ENCODE peak calls at places on chromosome 11, in seven cellular contexts. O is left ventricle myocardium inferior, K is AG04450, T is HL-60, Q is neural progenitor cell, E is ovary, D is body of pancreas. Y is an unnamed sample.

GRCh38 chr11:69841859-69842698 is 22.9 kb upstream of the FGF3 start:
- DNase-seq in O (no peak), K (no peak), T (no peak), Q (peak; percentile 35), E (no peak), D (no peak), Y (no peak)

GRCh38 chr11:75193271-75193670 is 42.4 kb downstream of the SLCO2B1 start:
- DNase-seq in O (no peak), K (no peak), T (no peak), Q (no peak), E (no peak), D (no peak), Y (no peak)

GRCh38 chr11:14858404-14858803 is 33.6 kb downstream of the CYP2R1 start:
- DNase-seq in O (no peak), K (no peak), T (no peak), Q (no peak), E (no peak), D (no peak), Y (no peak)

GRCh38 chr11:75365711-75366181 is 14.3 kb upstream of the ARRB1 start:
- DNase-seq in O (no peak), K (no peak), T (no peak), Q (no peak), E (no peak), D (no peak), Y (no peak)

GRCh38 chr11:109298865-109299264 is 123.1 kb upstream of the C11orf87 start:
- DNase-seq in O (no peak), K (no peak), T (no peak), Q (no peak), E (no peak), D (no peak), Y (no peak)

GRCh38 chr11:129814244-129814992 is 1.2 kb upstream of the TMEM45B start:
- DNase-seq in O (no peak), K (no peak), T (no peak), Q (peak; percentile 6), E (no peak), D (no peak), Y (no peak)

GRCh38 chr11:4038973-4039372 is 55.6 kb upstream of the RRM1 start:
- DNase-seq in O (no peak), K (no peak), T (no peak), Q (no peak), E (no peak), D (no peak), Y (no peak)

GRCh38 chr11:45444796-45445195 is 158.7 kb upstream of the SYT13 start:
- DNase-seq in O (no peak), K (no peak), T (no peak), Q (no peak), E (no peak), D (peak; percentile 12), Y (no peak)

GRCh38 chr11:11972148-11972547 is 36.3 kb downstream of the DKK3 start:
- DNase-seq in O (peak; percentile 12), K (no peak), T (no peak), Q (no peak), E (no peak), D (no peak), Y (no peak)

GRCh38 chr11:117239295-117239694 is 6.8 kb downstream of the RNF214 start:
- DNase-seq in O (no peak), K (peak; percentile 76), T (no peak), Q (no peak), E (no peak), D (no peak), Y (no peak)

GRCh38 chr11:67280341-67280790 is 8.7 kb upstream of the ANKRD13D start:
- DNase-seq in O (no peak), K (no peak), T (no peak), Q (no peak), E (no peak), D (no peak), Y (peak; percentile 7)

GRCh38 chr11:68690671-68691401 is 6.5 kb downstream of the GAL start:
- DNase-seq in O (no peak), K (no peak), T (no peak), Q (no peak), E (no peak), D (no peak), Y (no peak)

GRCh38 chr11:93587858-93588581 is 44.8 kb upstream of the SMCO4 start:
- DNase-seq in O (no peak), K (no peak), T (no peak), Q (no peak), E (no peak), D (no peak), Y (no peak)

GRCh38 chr11:117690484-117691205 is 106.4 kb downstream of the DSCAML1 start:
- DNase-seq in O (no peak), K (no peak), T (no peak), Q (no peak), E (no peak), D (no peak), Y (no peak)

GRCh38 chr11:2530131-2530854 is 85.5 kb downstream of the KCNQ1 start:
- DNase-seq in O (peak; percentile 11), K (no peak), T (no peak), Q (no peak), E (peak; percentile 21), D (no peak), Y (no peak)

GRCh38 chr11:12706531-12707499 is 32.6 kb downstream of the TEAD1 start:
- DNase-seq in O (peak; percentile 37), K (no peak), T (no peak), Q (no peak), E (no peak), D (no peak), Y (no peak)

GRCh38 chr11:69376155-69377028 is 82.4 kb downstream of the MYEOV start:
- DNase-seq in O (peak; percentile 4), K (no peak), T (no peak), Q (no peak), E (peak; percentile 3), D (no peak), Y (no peak)

GRCh38 chr11:12674571-12674935 is 332 bp downstream of the TEAD1 start:
- DNase-seq in O (no peak), K (no peak), T (no peak), Q (no peak), E (no peak), D (no peak), Y (no peak)

GRCh38 chr11:10005955-10006525 is 288.0 kb downstream of the SBF2 start:
- DNase-seq in O (no peak), K (no peak), T (no peak), Q (no peak), E (no peak), D (no peak), Y (no peak)
- H3K4me3 ChIP-seq in O (peak overlapping the region; percentile 4), K (no peak overlapping the region), T (no peak overlapping the region), Q (no peak overlapping the region), E (no peak overlapping the region), D (no peak overlapping the region), Y (no peak overlapping the region)

GRCh38 chr11:124868322-124869274 is 3.4 kb downstream of the ROBO3 start:
- DNase-seq in O (no peak), K (no peak), T (no peak), Q (no peak), E (no peak), D (no peak), Y (no peak)

GRCh38 chr11:124867700-124868099 is 2.5 kb downstream of the ROBO3 start:
- DNase-seq in O (no peak), K (no peak), T (no peak), Q (peak; percentile 78), E (no peak), D (no peak), Y (no peak)

GRCh38 chr11:124869331-124869730 is 4.1 kb downstream of the ROBO3 start:
- DNase-seq in O (no peak), K (no peak), T (no peak), Q (no peak), E (no peak), D (no peak), Y (no peak)

GRCh38 chr11:124870430-124870829 is 5.2 kb downstream of the ROBO3 start:
- DNase-seq in O (no peak), K (no peak), T (no peak), Q (no peak), E (no peak), D (no peak), Y (no peak)

DNA sequence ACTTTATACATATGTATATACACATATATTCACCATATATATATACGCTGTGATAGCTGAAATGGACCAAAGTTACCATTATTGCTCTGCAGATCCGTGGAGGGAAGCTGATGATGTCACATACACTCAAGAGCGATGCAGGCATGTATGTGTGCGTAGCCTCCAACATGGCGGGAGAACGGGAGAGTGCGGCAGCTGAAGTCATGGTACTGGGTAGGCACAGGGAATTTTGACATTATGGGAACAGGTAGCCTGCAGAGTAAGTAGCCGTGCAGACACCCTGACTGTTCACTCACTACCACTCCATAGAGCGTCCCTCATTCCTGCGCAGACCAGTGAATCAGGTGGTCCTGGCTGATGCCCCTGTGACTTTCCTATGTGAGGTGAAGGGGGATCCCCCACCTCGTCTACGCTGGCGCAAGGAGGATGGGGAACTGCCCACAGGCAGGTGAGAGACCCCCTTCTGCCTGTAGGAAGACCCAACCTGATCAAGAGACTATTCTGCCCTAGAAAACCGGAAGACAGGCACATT is 4.7 kb downstream of the ROBO3 start:
- DNase-seq in O (no peak), K (no peak), T (no peak), Q (no peak), E (no peak), D (no peak), Y (no peak)
- H3K27me3 ChIP-seq in O (peaks cover 100% of the 10 kb centered on the region), K (peaks cover 83% of the 10 kb centered on the region), T (peaks cover 65% of the 10 kb centered on the region), Q (peaks cover 98% of the 10 kb centered on the region), E (peaks cover 4% of the 10 kb centered on the region), D (peaks cover 43% of the 10 kb centered on the region), Y (peaks cover 5% of the 10 kb centered on the region)

DNA sequence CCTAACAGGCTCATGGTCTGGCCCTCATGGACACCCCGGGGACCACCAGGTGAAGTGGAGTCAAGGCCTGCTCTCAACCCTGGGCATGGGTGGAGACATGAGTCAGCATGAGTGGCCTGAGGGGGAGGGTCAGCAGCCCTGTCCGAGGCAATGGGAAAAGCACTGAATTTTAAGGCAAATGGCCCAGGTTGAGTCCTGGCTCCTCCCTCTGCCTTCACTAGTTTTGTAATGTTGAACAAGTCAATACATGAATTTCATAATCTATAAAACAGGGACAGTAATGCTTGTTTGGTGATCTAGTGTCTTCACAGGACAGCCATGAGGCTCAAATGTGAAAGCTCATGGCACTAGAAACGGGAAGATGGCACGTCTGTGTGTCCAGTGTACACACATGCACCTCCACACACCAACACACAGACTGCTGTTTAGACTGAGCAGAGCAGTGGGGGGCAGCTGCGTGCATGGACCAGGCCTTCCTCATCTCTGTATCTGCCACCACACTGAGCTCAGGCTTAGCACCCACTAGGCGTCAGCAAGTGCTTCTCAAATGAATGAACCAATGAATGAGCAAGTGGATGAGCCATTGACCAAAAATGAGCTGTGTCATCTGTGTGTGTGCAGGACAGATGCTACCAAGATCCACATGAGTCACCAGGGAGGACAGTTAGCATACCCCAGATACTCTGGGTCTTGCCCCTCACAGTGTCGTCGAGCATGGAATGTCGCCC is 63.4 kb downstream of the NRXN2 start:
- DNase-seq in O (no peak), K (peak; percentile 26), T (no peak), Q (no peak), E (no peak), D (no peak), Y (no peak)
- TF ChIP-seq CTCF in O (no peak), K (no peak), T (no peak), Q (no peak), E (no peak), D (no peak), Y (no peak)

DNA sequence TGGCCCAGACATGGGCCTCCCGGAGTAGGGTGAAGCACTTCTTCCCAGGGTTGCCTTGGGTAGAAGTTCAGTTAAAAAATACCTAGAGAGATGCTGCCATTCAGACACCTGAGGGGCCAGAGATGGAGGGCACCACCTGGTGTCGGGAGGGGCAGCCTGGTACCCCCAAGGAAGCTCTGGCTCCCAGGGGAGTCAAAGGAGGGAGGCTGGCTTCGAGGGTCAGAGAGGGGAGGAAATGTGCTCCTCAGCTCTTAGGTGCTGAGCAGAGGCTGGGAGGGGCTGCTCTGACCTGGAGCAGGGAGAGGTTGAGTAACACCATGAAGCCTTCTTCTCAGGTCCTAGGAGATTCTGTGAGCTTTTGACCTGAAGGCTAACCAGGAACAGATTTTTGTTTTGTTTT is 1.1 kb downstream of the USP35 start:
- DNase-seq in O (no peak), K (no peak), T (no peak), Q (no peak), E (peak; percentile 39), D (no peak), Y (no peak)
- H3K4me3 ChIP-seq in O (peak overlapping the region; percentile 89), K (peak overlapping the region; percentile 82), T (no peak overlapping the region), Q (peak overlapping the region; percentile 82), E (peak overlapping the region; percentile 87), D (no peak overlapping the region), Y (peak overlapping the region; percentile 92)